ENCODE peak calls at places on chromosomes 16 and 17, in six cellular contexts. V is cortex of kidney, L is activated T-cell treated with anti-CD3 and anti-CD28 coated beads for 24 hours, C is Kasumi-1, W is Peyer's patch, X is psoas muscle. R is an unnamed sample.

GRCh38 chr17:73142763-73143395 is 21.9 kb upstream of the SSTR2 start:
- DNase-seq in V (no peak), L (no peak), C (peak), W (no peak), X (no peak), R (no peak)

GRCh38 chr17:77455111-77455877 is 314.5 kb downstream of the SEC14L1 start:
- DNase-seq in V (no peak), L (no peak), C (no peak), W (no peak), X (no peak), R (no peak)

GRCh38 chr16:57616871-57617270 is 11.6 kb upstream of the ADGRG1 start:
- DNase-seq in V (no peak), L (no peak), C (no peak), W (peak), X (peak), R (no peak)

GRCh38 chr17:33848433-33848832 is 406.7 kb upstream of the CCL2 start:
- DNase-seq in V (no peak), L (no peak), C (no peak), W (no peak), X (no peak), R (no peak)

GRCh38 chr17:27868565-27868964 is 24.6 kb downstream of the LYRM9 start:
- DNase-seq in V (no peak), L (no peak), C (no peak), W (no peak), X (no peak), R (no peak)

GRCh38 chr17:39104046-39104445 is 47.4 kb downstream of the PLXDC1 start:
- DNase-seq in V (no peak), L (no peak), C (no peak), W (no peak), X (no peak), R (no peak)

GRCh38 chr16:57147381-57148191 is 38.3 kb downstream of the PSME3IP1 start:
- DNase-seq in V (no peak), L (no peak), C (peak), W (no peak), X (no peak), R (no peak)

GRCh38 chr16:50252082-50252611 is 14.2 kb upstream of the ADCY7 start:
- DNase-seq in V (no peak), L (no peak), C (no peak), W (no peak), X (peak), R (no peak)

GRCh38 chr16:3038896-3039295 is 2.2 kb upstream of the BICDL2 start:
- DNase-seq in V (no peak), L (no peak), C (no peak), W (peak), X (no peak), R (no peak)

GRCh38 chr16:30551781-30552180 is 6.4 kb downstream of the ZNF764 start:
- DNase-seq in V (no peak), L (peak), C (no peak), W (no peak), X (no peak), R (no peak)

GRCh38 chr17:81039854-81040758 is 5.2 kb downstream of the BAIAP2 start:
- DNase-seq in V (no peak), L (no peak), C (peak), W (no peak), X (peak), R (no peak)

GRCh38 chr16:50771366-50771765 is 29.5 kb downstream of the CYLD start:
- DNase-seq in V (no peak), L (no peak), C (no peak), W (no peak), X (no peak), R (no peak)

GRCh38 chr17:9897569-9897968 is 7.5 kb downstream of the RCVRN start:
- DNase-seq in V (no peak), L (no peak), C (no peak), W (no peak), X (no peak), R (no peak)

GRCh38 chr17:9339958-9340357 is 235.7 kb downstream of the STX8 start:
- DNase-seq in V (no peak), L (no peak), C (no peak), W (no peak), X (no peak), R (no peak)

GRCh38 chr16:5874899-5875298 is 777.3 kb upstream of the EEF2KMT start:
- DNase-seq in V (no peak), L (no peak), C (no peak), W (no peak), X (no peak), R (no peak)

GRCh38 chr17:41082565-41083136 is 1.3 kb upstream of the KRTAP4-7 start:
- DNase-seq in V (no peak), L (no peak), C (no peak), W (no peak), X (no peak), R (no peak)

GRCh38 chr16:71758293-71758760 is 33.8 kb upstream of the PHLPP2 start:
- DNase-seq in V (no peak), L (no peak), C (no peak), W (no peak), X (no peak), R (no peak)

GRCh38 chr17:40485851-40486512 is 15.4 kb downstream of the TNS4 start:
- DNase-seq in V (no peak), L (no peak), C (peak), W (no peak), X (peak), R (no peak)

GRCh38 chr17:9488556-9488955 is 87.1 kb downstream of the STX8 start:
- DNase-seq in V (no peak), L (no peak), C (no peak), W (no peak), X (no peak), R (no peak)

GRCh38 chr17:22286337-22287041 is 594.2 kb downstream of the KCNJ18 start:
- DNase-seq in V (no peak), L (no peak), C (no peak), W (no peak), X (no peak), R (no peak)

GRCh38 chr17:27824745-27825144 is 24.4 kb upstream of the NOS2 start:
- DNase-seq in V (no peak), L (no peak), C (no peak), W (no peak), X (no peak), R (no peak)

GRCh38 chr17:73691321-73691766 is 47.1 kb upstream of the SDK2 start:
- DNase-seq in V (no peak), L (no peak), C (no peak), W (no peak), X (no peak), R (no peak)

GRCh38 chr16:2586241-2586640 is 48.4 kb downstream of the PDPK1 start:
- DNase-seq in V (no peak), L (no peak), C (no peak), W (peak), X (peak), R (no peak)

GRCh38 chr17:61461967-61462733 is 9.9 kb downstream of the TBX4 start:
- DNase-seq in V (no peak), L (no peak), C (peak), W (peak), X (no peak), R (no peak)

GRCh38 chr17:76273923-76274558 is 8.9 kb downstream of the UBALD2 start:
- DNase-seq in V (no peak), L (no peak), C (no peak), W (no peak), X (no peak), R (peak)

GRCh38 chr17:31692632-31693031 is 166.4 kb downstream of the COPRS start:
- DNase-seq in V (no peak), L (no peak), C (no peak), W (no peak), X (no peak), R (no peak)

GRCh38 chr17:58741121-58741625 is 14.5 kb upstream of the PPM1E start:
- DNase-seq in V (no peak), L (no peak), C (no peak), W (no peak), X (no peak), R (no peak)

GRCh38 chr17:48150602-48151001 is 43.0 kb downstream of the SNX11 start:
- DNase-seq in V (no peak), L (no peak), C (no peak), W (no peak), X (no peak), R (no peak)

GRCh38 chr16:2026461-2027023 is at the start of gene NHERF2:
- DNase-seq in V (no peak), L (no peak), C (no peak), W (no peak), X (peak), R (no peak)

GRCh38 chr17:75250009-75250471 is 11.4 kb downstream of the GGA3 start:
- DNase-seq in V (no peak), L (peak), C (no peak), W (no peak), X (peak), R (no peak)

GRCh38 chr17:45147102-45147580 is 1.1 kb upstream of the HEXIM1 start:
- DNase-seq in V (no peak), L (no peak), C (peak), W (peak), X (no peak), R (no peak)

GRCh38 chr17:48981927-48982539 is 13.6 kb upstream of the GIP start:
- DNase-seq in V (no peak), L (no peak), C (no peak), W (no peak), X (no peak), R (no peak)

GRCh38 chr17:21772321-21772720 is 80.0 kb downstream of the KCNJ18 start:
- DNase-seq in V (no peak), L (no peak), C (no peak), W (no peak), X (no peak), R (no peak)

GRCh38 chr16:15866451-15866850 is 9.6 kb upstream of the MYH11 start:
- DNase-seq in V (no peak), L (no peak), C (no peak), W (no peak), X (no peak), R (no peak)

R was measured in glutamatergic neuron.